ENCODE peak calls at places on chromosome 3, in ten cellular contexts. One of them, this sample, is unnamed.
A peak's percentile ranks its signal among the peaks of the same experiment; 100 is the strongest.

GRCh38 chr3:108412351-108412750 is 98.0 kb downstream of the MYH15 start:
- DNase-seq in thoracic aorta: no peak
- DNase-seq in psoas muscle: no peak
- DNase-seq in ascending aorta: no peak
- DNase-seq in CD4-positive, alpha-beta T cell: no peak
- DNase-seq in H9: no peak
- DNase-seq in A549: no peak
- DNase-seq in mesendoderm: no peak
- DNase-seq in transverse colon: no peak
- DNase-seq in fibroblast of lung: no peak
- DNase-seq in this sample: no peak

GRCh38 chr3:66158933-66159332 is 61.9 kb upstream of the SLC25A26 start:
- DNase-seq in thoracic aorta: no peak
- DNase-seq in psoas muscle: no peak
- DNase-seq in ascending aorta: no peak
- DNase-seq in CD4-positive, alpha-beta T cell: no peak
- DNase-seq in H9: no peak
- DNase-seq in A549: no peak
- DNase-seq in mesendoderm: no peak
- DNase-seq in transverse colon: no peak
- DNase-seq in fibroblast of lung: no peak
- DNase-seq in this sample: no peak

GRCh38 chr3:113783463-113783862 is 36.6 kb downstream of the ATP6V1A start:
- DNase-seq in thoracic aorta: no peak
- DNase-seq in psoas muscle: no peak
- DNase-seq in ascending aorta: no peak
- DNase-seq in CD4-positive, alpha-beta T cell: no peak
- DNase-seq in H9: no peak
- DNase-seq in A549: peak; percentile 26
- DNase-seq in mesendoderm: peak; percentile 16
- DNase-seq in transverse colon: no peak
- DNase-seq in fibroblast of lung: peak; percentile 98
- DNase-seq in this sample: no peak

GRCh38 chr3:158091526-158091925 is 14.7 kb downstream of the SHOX2 start:
- DNase-seq in thoracic aorta: no peak
- DNase-seq in psoas muscle: no peak
- DNase-seq in ascending aorta: no peak
- DNase-seq in CD4-positive, alpha-beta T cell: no peak
- DNase-seq in H9: no peak
- DNase-seq in A549: peak; percentile 50
- DNase-seq in mesendoderm: peak; percentile 60
- DNase-seq in transverse colon: no peak
- DNase-seq in fibroblast of lung: peak; percentile 64
- DNase-seq in this sample: no peak

GRCh38 chr3:12139111-12139511 is 19.6 kb downstream of the TIMP4 start:
- DNase-seq in thoracic aorta: no peak
- DNase-seq in psoas muscle: no peak
- DNase-seq in ascending aorta: no peak
- DNase-seq in CD4-positive, alpha-beta T cell: no peak
- DNase-seq in H9: peak; percentile 57
- DNase-seq in A549: peak; percentile 68
- DNase-seq in mesendoderm: peak; percentile 66
- DNase-seq in transverse colon: peak; percentile 34
- DNase-seq in fibroblast of lung: peak; percentile 87
- DNase-seq in this sample: no peak

GRCh38 chr3:161474139-161474538 is 22.5 kb upstream of the OTOL1 start:
- DNase-seq in thoracic aorta: no peak
- DNase-seq in psoas muscle: no peak
- DNase-seq in ascending aorta: no peak
- DNase-seq in CD4-positive, alpha-beta T cell: no peak
- DNase-seq in H9: no peak
- DNase-seq in A549: no peak
- DNase-seq in mesendoderm: no peak
- DNase-seq in transverse colon: no peak
- DNase-seq in fibroblast of lung: no peak
- DNase-seq in this sample: no peak

GRCh38 chr3:13879102-13879945 is 547 bp downstream of the WNT7A start:
- DNase-seq in thoracic aorta: no peak
- DNase-seq in psoas muscle: no peak
- DNase-seq in ascending aorta: no peak
- DNase-seq in CD4-positive, alpha-beta T cell: no peak
- DNase-seq in H9: peak; percentile 58
- DNase-seq in A549: no peak
- DNase-seq in mesendoderm: peak; percentile 56
- DNase-seq in transverse colon: no peak
- DNase-seq in fibroblast of lung: no peak
- DNase-seq in this sample: no peak

GRCh38 chr3:33417051-33417673 is 23.0 kb downstream of the UBP1 start:
- DNase-seq in thoracic aorta: no peak
- DNase-seq in psoas muscle: no peak
- DNase-seq in ascending aorta: no peak
- DNase-seq in CD4-positive, alpha-beta T cell: no peak
- DNase-seq in H9: no peak
- DNase-seq in A549: no peak
- DNase-seq in mesendoderm: no peak
- DNase-seq in transverse colon: no peak
- DNase-seq in fibroblast of lung: peak; percentile 37
- DNase-seq in this sample: no peak

GRCh38 chr3:17782751-17783150 is 40.3 kb upstream of the TBC1D5 start:
- DNase-seq in thoracic aorta: no peak
- DNase-seq in psoas muscle: no peak
- DNase-seq in ascending aorta: no peak
- DNase-seq in CD4-positive, alpha-beta T cell: no peak
- DNase-seq in H9: no peak
- DNase-seq in A549: no peak
- DNase-seq in mesendoderm: no peak
- DNase-seq in transverse colon: no peak
- DNase-seq in fibroblast of lung: no peak
- DNase-seq in this sample: no peak

GRCh38 chr3:142315083-142315482 is 89.7 kb upstream of the GK5 start:
- DNase-seq in thoracic aorta: no peak
- DNase-seq in psoas muscle: no peak
- DNase-seq in ascending aorta: no peak
- DNase-seq in CD4-positive, alpha-beta T cell: no peak
- DNase-seq in H9: no peak
- DNase-seq in A549: peak; percentile 63
- DNase-seq in mesendoderm: peak; percentile 21
- DNase-seq in transverse colon: no peak
- DNase-seq in fibroblast of lung: peak; percentile 61
- DNase-seq in this sample: no peak

GRCh38 chr3:154089416-154090115 is 31.6 kb upstream of the ARHGEF26 start:
- DNase-seq in thoracic aorta: no peak
- DNase-seq in psoas muscle: no peak
- DNase-seq in ascending aorta: no peak
- DNase-seq in CD4-positive, alpha-beta T cell: no peak
- DNase-seq in H9: no peak
- DNase-seq in A549: no peak
- DNase-seq in mesendoderm: peak; percentile 54
- DNase-seq in transverse colon: no peak
- DNase-seq in fibroblast of lung: no peak
- DNase-seq in this sample: peak; percentile 57

GRCh38 chr3:126474498-126475410 is 937 bp downstream of the ZXDC start:
- DNase-seq in thoracic aorta: no peak
- DNase-seq in psoas muscle: peak; percentile 79
- DNase-seq in ascending aorta: peak; percentile 74
- DNase-seq in CD4-positive, alpha-beta T cell: peak; percentile 4
- DNase-seq in H9: no peak
- DNase-seq in A549: peak; percentile 57
- DNase-seq in mesendoderm: peak; percentile 66
- DNase-seq in transverse colon: peak; percentile 45
- DNase-seq in fibroblast of lung: peak; percentile 41
- DNase-seq in this sample: no peak

GRCh38 chr3:100988080-100988479 is 5.1 kb downstream of the ABI3BP start:
- DNase-seq in thoracic aorta: no peak
- DNase-seq in psoas muscle: no peak
- DNase-seq in ascending aorta: no peak
- DNase-seq in CD4-positive, alpha-beta T cell: no peak
- DNase-seq in H9: no peak
- DNase-seq in A549: no peak
- DNase-seq in mesendoderm: no peak
- DNase-seq in transverse colon: no peak
- DNase-seq in fibroblast of lung: no peak
- DNase-seq in this sample: no peak

DNA sequence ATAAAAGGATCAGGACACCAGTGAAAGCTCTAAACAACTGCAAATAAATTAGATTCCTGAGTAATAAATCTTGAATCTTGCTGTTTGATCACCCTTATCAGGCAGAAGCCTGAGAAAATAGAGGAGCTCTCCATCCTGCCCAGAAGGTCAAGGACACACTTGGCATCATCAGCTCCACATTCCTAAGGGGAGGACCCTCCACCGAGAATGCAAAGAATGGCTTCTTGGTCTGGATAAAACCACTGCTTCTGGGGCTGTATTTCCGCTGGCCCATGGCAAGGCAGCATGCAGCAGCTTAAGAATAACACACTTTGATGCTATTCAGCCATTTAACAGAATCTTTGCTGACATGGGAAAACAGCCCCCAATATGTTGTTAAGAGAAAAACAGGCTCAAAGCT is 108.9 kb upstream of the TSC22D2 start:
- DNase-seq in thoracic aorta: no peak
- DNase-seq in psoas muscle: no peak
- DNase-seq in ascending aorta: no peak
- DNase-seq in CD4-positive, alpha-beta T cell: no peak
- DNase-seq in H9: peak; percentile 53
- DNase-seq in A549: no peak
- DNase-seq in mesendoderm: peak; percentile 84
- DNase-seq in transverse colon: no peak
- DNase-seq in fibroblast of lung: no peak
- DNase-seq in this sample: no peak
- H3K27ac ChIP-seq in thoracic aorta: no peak overlapping the region
- H3K27ac ChIP-seq in psoas muscle: no peak overlapping the region
- H3K27ac ChIP-seq in ascending aorta: no peak overlapping the region
- H3K27ac ChIP-seq in CD4-positive, alpha-beta T cell: no peak overlapping the region
- H3K27ac ChIP-seq in H9: no peak overlapping the region
- H3K27ac ChIP-seq in A549: no peak overlapping the region
- H3K27ac ChIP-seq in mesendoderm: no peak overlapping the region
- H3K27ac ChIP-seq in transverse colon: no peak overlapping the region
- H3K27ac ChIP-seq in fibroblast of lung: no peak overlapping the region
- H3K27ac ChIP-seq in this sample: no peak overlapping the region

GRCh38 chr3:81490541-81491288 is 270.7 kb downstream of the GBE1 start:
- DNase-seq in thoracic aorta: peak; percentile 75
- DNase-seq in psoas muscle: peak; percentile 47
- DNase-seq in ascending aorta: peak; percentile 90
- DNase-seq in CD4-positive, alpha-beta T cell: peak; percentile 59
- DNase-seq in H9: peak; percentile 84
- DNase-seq in A549: peak; percentile 88
- DNase-seq in mesendoderm: peak; percentile 94
- DNase-seq in transverse colon: peak; percentile 80
- DNase-seq in fibroblast of lung: peak; percentile 93
- DNase-seq in this sample: peak; percentile 46
- H3K27ac ChIP-seq in thoracic aorta: peak overlapping the region; percentile 3
- H3K27ac ChIP-seq in psoas muscle: no peak overlapping the region
- H3K27ac ChIP-seq in ascending aorta: peak overlapping the region; percentile 69
- H3K27ac ChIP-seq in CD4-positive, alpha-beta T cell: no peak overlapping the region
- H3K27ac ChIP-seq in H9: no peak overlapping the region
- H3K27ac ChIP-seq in A549: no peak overlapping the region
- H3K27ac ChIP-seq in mesendoderm: no peak overlapping the region
- H3K27ac ChIP-seq in transverse colon: no peak overlapping the region
- H3K27ac ChIP-seq in fibroblast of lung: peak overlapping the region; percentile 36
- H3K27ac ChIP-seq in this sample: no peak overlapping the region

GRCh38 chr3:49260711-49261357 is 16.2 kb downstream of the C3orf62 start:
- DNase-seq in thoracic aorta: no peak
- DNase-seq in psoas muscle: no peak
- DNase-seq in ascending aorta: no peak
- DNase-seq in CD4-positive, alpha-beta T cell: no peak
- DNase-seq in H9: no peak
- DNase-seq in A549: no peak
- DNase-seq in mesendoderm: no peak
- DNase-seq in transverse colon: no peak
- DNase-seq in fibroblast of lung: no peak
- DNase-seq in this sample: no peak
- H3K27ac ChIP-seq in thoracic aorta: no peak overlapping the region
- H3K27ac ChIP-seq in psoas muscle: no peak overlapping the region
- H3K27ac ChIP-seq in ascending aorta: no peak overlapping the region
- H3K27ac ChIP-seq in CD4-positive, alpha-beta T cell: no peak overlapping the region
- H3K27ac ChIP-seq in H9: no peak overlapping the region
- H3K27ac ChIP-seq in A549: no peak overlapping the region
- H3K27ac ChIP-seq in mesendoderm: no peak overlapping the region
- H3K27ac ChIP-seq in transverse colon: no peak overlapping the region
- H3K27ac ChIP-seq in fibroblast of lung: no peak overlapping the region
- H3K27ac ChIP-seq in this sample: no peak overlapping the region

GRCh38 chr3:131072845-131073244 is 46.2 kb downstream of the NEK11 start:
- DNase-seq in thoracic aorta: no peak
- DNase-seq in psoas muscle: no peak
- DNase-seq in ascending aorta: no peak
- DNase-seq in CD4-positive, alpha-beta T cell: no peak
- DNase-seq in H9: no peak
- DNase-seq in A549: no peak
- DNase-seq in mesendoderm: peak; percentile 15
- DNase-seq in transverse colon: no peak
- DNase-seq in fibroblast of lung: peak; percentile 26
- DNase-seq in this sample: no peak
- H3K27ac ChIP-seq in thoracic aorta: no peak overlapping the region
- H3K27ac ChIP-seq in psoas muscle: no peak overlapping the region
- H3K27ac ChIP-seq in ascending aorta: no peak overlapping the region
- H3K27ac ChIP-seq in CD4-positive, alpha-beta T cell: no peak overlapping the region
- H3K27ac ChIP-seq in H9: no peak overlapping the region
- H3K27ac ChIP-seq in A549: no peak overlapping the region
- H3K27ac ChIP-seq in mesendoderm: no peak overlapping the region
- H3K27ac ChIP-seq in transverse colon: no peak overlapping the region
- H3K27ac ChIP-seq in fibroblast of lung: no peak overlapping the region
- H3K27ac ChIP-seq in this sample: no peak overlapping the region

GRCh38 chr3:123385072-123385471 is 63.8 kb downstream of the ADCY5 start:
- DNase-seq in thoracic aorta: no peak
- DNase-seq in psoas muscle: no peak
- DNase-seq in ascending aorta: peak; percentile 86
- DNase-seq in CD4-positive, alpha-beta T cell: no peak
- DNase-seq in H9: no peak
- DNase-seq in A549: peak; percentile 19
- DNase-seq in mesendoderm: no peak
- DNase-seq in transverse colon: peak; percentile 34
- DNase-seq in fibroblast of lung: peak; percentile 24
- DNase-seq in this sample: no peak

GRCh38 chr3:123385499-123385898 is 63.4 kb downstream of the ADCY5 start:
- DNase-seq in thoracic aorta: no peak
- DNase-seq in psoas muscle: no peak
- DNase-seq in ascending aorta: no peak
- DNase-seq in CD4-positive, alpha-beta T cell: no peak
- DNase-seq in H9: no peak
- DNase-seq in A549: no peak
- DNase-seq in mesendoderm: no peak
- DNase-seq in transverse colon: no peak
- DNase-seq in fibroblast of lung: no peak
- DNase-seq in this sample: no peak

GRCh38 chr3:123384256-123384655 is 64.6 kb downstream of the ADCY5 start:
- DNase-seq in thoracic aorta: no peak
- DNase-seq in psoas muscle: no peak
- DNase-seq in ascending aorta: no peak
- DNase-seq in CD4-positive, alpha-beta T cell: no peak
- DNase-seq in H9: no peak
- DNase-seq in A549: no peak
- DNase-seq in mesendoderm: no peak
- DNase-seq in transverse colon: no peak
- DNase-seq in fibroblast of lung: no peak
- DNase-seq in this sample: no peak

GRCh38 chr3:123385981-123386380 is 62.9 kb downstream of the ADCY5 start:
- DNase-seq in thoracic aorta: no peak
- DNase-seq in psoas muscle: no peak
- DNase-seq in ascending aorta: peak; percentile 79
- DNase-seq in CD4-positive, alpha-beta T cell: no peak
- DNase-seq in H9: no peak
- DNase-seq in A549: peak; percentile 25
- DNase-seq in mesendoderm: no peak
- DNase-seq in transverse colon: no peak
- DNase-seq in fibroblast of lung: peak; percentile 19
- DNase-seq in this sample: no peak

GRCh38 chr3:123383101-123384053 is 65.5 kb downstream of the ADCY5 start:
- DNase-seq in thoracic aorta: no peak
- DNase-seq in psoas muscle: no peak
- DNase-seq in ascending aorta: peak; percentile 81
- DNase-seq in CD4-positive, alpha-beta T cell: no peak
- DNase-seq in H9: peak; percentile 60
- DNase-seq in A549: no peak
- DNase-seq in mesendoderm: peak; percentile 89
- DNase-seq in transverse colon: no peak
- DNase-seq in fibroblast of lung: peak; percentile 12
- DNase-seq in this sample: no peak
- H3K27ac ChIP-seq in thoracic aorta: peak overlapping the region; percentile 91
- H3K27ac ChIP-seq in psoas muscle: no peak overlapping the region
- H3K27ac ChIP-seq in ascending aorta: peak overlapping the region; percentile 90
- H3K27ac ChIP-seq in CD4-positive, alpha-beta T cell: no peak overlapping the region
- H3K27ac ChIP-seq in H9: no peak overlapping the region
- H3K27ac ChIP-seq in A549: no peak overlapping the region
- H3K27ac ChIP-seq in mesendoderm: no peak overlapping the region
- H3K27ac ChIP-seq in transverse colon: peak overlapping the region; percentile 85
- H3K27ac ChIP-seq in fibroblast of lung: no peak overlapping the region
- H3K27ac ChIP-seq in this sample: no peak overlapping the region